ENCODE peak calls at places on chromosomes 3 and 15, in four cellular contexts. R is H1, W is IMR-90, Y is A549. I is an unnamed sample.
A peak's percentile ranks its signal among the peaks of the same experiment; 100 is the strongest.

GRCh38 chr15:80636675-80637074 is 58.4 kb upstream of the ABHD17C start:
- DNase-seq in R (no peak), W (no peak), Y (no peak), I (no peak)

GRCh38 chr3:132554437-132554836 is 42.6 kb upstream of the ACKR4 start:
- DNase-seq in R (no peak), W (peak; percentile 51), Y (no peak), I (no peak)

GRCh38 chr3:189710620-189711388 is 79.6 kb downstream of the TP63 start:
- DNase-seq in R (no peak), W (peak; percentile 99), Y (peak; percentile 23), I (no peak)

GRCh38 chr3:179279294-179279693 is 28.4 kb upstream of the KCNMB3 start:
- DNase-seq in R (no peak), W (no peak), Y (no peak), I (no peak)

GRCh38 chr3:149489060-149489690 is 14.7 kb downstream of the TM4SF4 start:
- DNase-seq in R (no peak), W (no peak), Y (no peak), I (no peak)

GRCh38 chr15:89429023-89429422 is 67.4 kb downstream of the RHCG start:
- DNase-seq in R (no peak), W (no peak), Y (no peak), I (no peak)

GRCh38 chr15:40930430-40931299 is 1.5 kb downstream of the DLL4 start:
- DNase-seq in R (peak; percentile 92), W (peak; percentile 51), Y (no peak), I (no peak)

GRCh38 chr3:151379083-151379734 is 5.3 kb downstream of the P2RY12 start:
- DNase-seq in R (peak; percentile 63), W (no peak), Y (peak; percentile 15), I (peak; percentile 22)

GRCh38 chr15:101070502-101071273 is 151.5 kb downstream of the LRRK1 start:
- DNase-seq in R (no peak), W (peak; percentile 89), Y (no peak), I (no peak)

GRCh38 chr3:111352585-111352984 is 189.4 kb upstream of the CD96 start:
- DNase-seq in R (no peak), W (no peak), Y (no peak), I (no peak)

GRCh38 chr15:68994981-68995753 is 19.3 kb upstream of the NOX5 start:
- DNase-seq in R (no peak), W (no peak), Y (no peak), I (no peak)

GRCh38 chr3:187450791-187451190 is 82.6 kb downstream of the RTP4 start:
- DNase-seq in R (no peak), W (no peak), Y (no peak), I (no peak)

GRCh38 chr15:62739082-62739481 is 303.5 kb upstream of the TPM1 start:
- DNase-seq in R (no peak), W (peak; percentile 88), Y (peak; percentile 32), I (no peak)

GRCh38 chr3:46848271-46849097 is 14.8 kb downstream of the MYL3 start:
- DNase-seq in R (peak; percentile 84), W (peak; percentile 22), Y (no peak), I (peak; percentile 25)

GRCh38 chr15:30924353-30924752 is 20.6 kb downstream of the FAN1 start:
- DNase-seq in R (no peak), W (peak; percentile 73), Y (no peak), I (no peak)

GRCh38 chr3:102037209-102037608 is 187.9 kb downstream of the NFKBIZ start:
- DNase-seq in R (no peak), W (peak; percentile 18), Y (no peak), I (no peak)
- H3K4me1 ChIP-seq in R (no peaks in the 10 kb centered on the region), W (peaks cover 2% of the 10 kb centered on the region), Y (no peaks in the 10 kb centered on the region), I (no peaks in the 10 kb centered on the region)

GRCh38 chr3:17945018-17945798 is 202.8 kb upstream of the TBC1D5 start:
- DNase-seq in R (no peak), W (no peak), Y (no peak), I (no peak)
- H3K4me1 ChIP-seq in R (no peaks in the 10 kb centered on the region), W (no peaks in the 10 kb centered on the region), Y (no peaks in the 10 kb centered on the region), I (no peaks in the 10 kb centered on the region)

DNA sequence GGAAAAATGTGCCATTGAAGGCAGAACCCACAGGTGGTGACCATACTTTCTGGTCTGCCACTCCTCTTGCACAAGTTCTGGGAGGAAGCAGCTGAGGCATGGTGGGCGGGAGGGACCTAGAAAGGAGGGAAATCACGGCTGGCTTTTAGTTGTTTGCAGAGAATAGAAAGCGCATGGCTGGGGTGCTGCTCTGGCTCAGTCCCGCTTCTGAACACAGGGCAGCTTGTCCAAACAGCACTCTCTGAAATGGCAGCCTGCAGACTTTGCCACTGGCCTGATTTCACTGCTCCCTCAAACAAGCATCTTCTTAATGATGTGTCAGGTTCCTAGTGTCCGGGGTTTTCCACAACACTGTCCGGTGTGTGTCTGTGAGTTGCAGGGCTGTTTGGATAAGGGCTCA is 76.7 kb downstream of the AAGAB start:
- DNase-seq in R (no peak), W (peak; percentile 83), Y (no peak), I (peak; percentile 43)
- H3K4me1 ChIP-seq in R (peaks cover 4% of the 10 kb centered on the region), W (peaks cover 67% of the 10 kb centered on the region), Y (peaks cover 82% of the 10 kb centered on the region), I (peaks cover 38% of the 10 kb centered on the region)

GRCh38 chr3:142915636-142916035 is 26.8 kb upstream of the PCOLCE2 start:
- DNase-seq in R (no peak), W (no peak), Y (no peak), I (no peak)
- H3K4me1 ChIP-seq in R (no peaks in the 10 kb centered on the region), W (no peaks in the 10 kb centered on the region), Y (no peaks in the 10 kb centered on the region), I (peaks cover 19% of the 10 kb centered on the region)

I was measured in tibial artery.